ENCODE peak calls at places on chromosomes 7 and 10, in six cellular contexts. I is HepG2, S is K562, E is GM12891, A is H1, U is GM12878. Y is an unnamed sample.

GRCh38 chr7:90412458-90413184 is 9.4 kb downstream of the CLDN12 start:
- DNase-seq in I (peak), U (no peak), A (no peak), S (peak), E (no peak), Y (no peak)

GRCh38 chr10:116120688-116121087 is 152.3 kb downstream of the GFRA1 start:
- DNase-seq in A (peak), I (no peak), E (no peak), S (peak), U (no peak), Y (no peak)

GRCh38 chr10:11437391-11438241 is 173.8 kb downstream of the USP6NL start:
- DNase-seq in U (no peak), E (no peak), S (no peak), A (no peak), I (no peak), Y (no peak)

GRCh38 chr10:93445978-93446720 is 36.0 kb downstream of the MYOF start:
- DNase-seq in E (no peak), U (no peak), S (no peak), I (no peak), A (no peak), Y (no peak)

GRCh38 chr7:17044868-17045267 is 163.1 kb upstream of the AGR3 start:
- DNase-seq in E (no peak), S (no peak), I (no peak), U (no peak), A (no peak), Y (no peak)

GRCh38 chr10:117365612-117366011 is 9.6 kb downstream of the PDZD8 start:
- DNase-seq in A (no peak), U (no peak), S (no peak), E (no peak), I (no peak), Y (no peak)

GRCh38 chr10:127999291-127999690 is 92.4 kb downstream of the PTPRE start:
- DNase-seq in I (no peak), A (no peak), U (no peak), S (no peak), E (no peak), Y (no peak)

GRCh38 chr10:3477683-3478082 is 305.1 kb upstream of the PITRM1 start:
- DNase-seq in E (no peak), A (no peak), S (no peak), I (no peak), U (peak), Y (no peak)

GRCh38 chr7:102728-103127 is 89.6 kb upstream of the FAM20C start:
- DNase-seq in I (no peak), S (no peak), E (no peak), A (no peak), U (no peak), Y (no peak)

GRCh38 chr7:136865236-136865635 is 3.2 kb upstream of the CHRM2 start:
- DNase-seq in S (no peak), U (no peak), A (no peak), E (no peak), I (no peak), Y (no peak)

GRCh38 chr10:35821339-35821911 is 179.3 kb upstream of the FZD8 start:
- DNase-seq in A (no peak), U (peak), I (no peak), S (no peak), E (no peak), Y (no peak)

GRCh38 chr7:32496052-32496813 is 944 bp downstream of the AVL9 start:
- DNase-seq in S (peak), I (no peak), E (no peak), U (no peak), A (no peak), Y (no peak)

GRCh38 chr7:148156248-148156647 is 434.3 kb upstream of the C7orf33 start:
- DNase-seq in E (no peak), I (no peak), A (no peak), U (no peak), S (no peak), Y (no peak)

GRCh38 chr10:6840766-6841165 is 260.7 kb upstream of the PRKCQ start:
- DNase-seq in A (no peak), U (no peak), E (no peak), I (no peak), S (no peak), Y (no peak)

GRCh38 chr7:47326220-47326619 is 255.7 kb downstream of the TNS3 start:
- DNase-seq in E (no peak), I (peak), S (no peak), A (no peak), U (no peak), Y (no peak)

GRCh38 chr7:96321041-96321669 is 743 bp downstream of the SLC25A13 start:
- DNase-seq in I (peak), U (peak), A (no peak), S (peak), E (peak), Y (no peak)

GRCh38 chr7:96320437-96320836 is 1.5 kb downstream of the SLC25A13 start:
- DNase-seq in U (peak), S (no peak), E (peak), I (no peak), A (no peak), Y (peak)

GRCh38 chr7:96322373-96322695 is 436 bp upstream of the SLC25A13 start:
- DNase-seq in U (no peak), E (no peak), I (no peak), A (no peak), S (no peak), Y (no peak)

GRCh38 chr7:96322847-96323461 is 1.1 kb upstream of the SLC25A13 start:
- DNase-seq in I (no peak), U (no peak), E (no peak), A (no peak), S (no peak), Y (no peak)

GRCh38 chr7:96321670-96322372 is at the start of gene SLC25A13:
- DNase-seq in S (peak), U (peak), I (peak), E (peak), A (no peak), Y (peak)
- TF ChIP-seq POLR2A in S (peak), U (peak), I (peak), E (peak), A (peak), Y (peak)

DNA sequence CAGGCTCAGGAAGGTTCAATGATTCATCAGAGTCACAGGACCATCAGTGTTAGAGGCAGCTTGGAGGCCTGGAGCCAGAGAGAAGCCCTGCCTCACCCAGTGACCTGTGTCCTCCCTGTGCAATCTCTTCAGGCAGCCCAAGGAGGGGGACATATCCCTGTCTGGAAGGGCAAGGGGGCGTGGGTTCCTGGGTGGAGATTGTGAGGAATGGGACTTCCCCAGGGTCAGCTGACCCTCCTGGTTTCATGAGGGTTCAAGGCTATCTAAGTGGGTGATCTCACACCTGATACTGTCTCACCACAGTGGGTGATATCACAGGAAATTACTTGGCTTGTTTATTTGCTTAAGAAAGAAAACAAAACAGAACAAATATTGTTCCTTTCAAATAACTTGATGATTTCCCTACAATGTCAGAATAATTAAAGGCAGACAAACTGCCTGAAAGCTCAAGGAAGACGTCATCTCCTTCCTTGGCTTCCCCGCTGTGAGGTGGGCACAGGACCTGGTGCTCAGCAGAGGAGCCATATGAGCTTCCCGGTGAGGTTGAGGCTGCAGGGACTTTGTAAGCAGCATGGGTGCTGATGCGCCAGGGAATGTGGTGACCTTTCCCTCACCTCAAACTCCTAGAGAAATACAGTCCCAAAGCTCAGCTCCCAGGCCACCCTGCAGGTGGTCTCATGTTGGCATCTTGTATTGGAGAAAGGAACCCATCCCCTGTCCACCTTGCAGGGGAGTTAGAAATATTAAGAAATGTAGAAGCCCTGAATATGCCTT is 763.2 kb downstream of the GRID1 start:
- DNase-seq in E (no peak), I (no peak), S (no peak), U (no peak), A (no peak), Y (no peak)
- TF ChIP-seq TAF1 in E (no peak), I (no peak), S (no peak), U (no peak), A (no peak), Y (no peak)

GRCh38 chr10:130425881-130426435 is 289.8 kb downstream of the GLRX3 start:
- DNase-seq in A (no peak), U (no peak), I (no peak), S (no peak), E (no peak), Y (no peak)
- TF ChIP-seq POLR2A in A (no peak), U (no peak), I (no peak), S (no peak), E (no peak), Y (no peak)

DNA sequence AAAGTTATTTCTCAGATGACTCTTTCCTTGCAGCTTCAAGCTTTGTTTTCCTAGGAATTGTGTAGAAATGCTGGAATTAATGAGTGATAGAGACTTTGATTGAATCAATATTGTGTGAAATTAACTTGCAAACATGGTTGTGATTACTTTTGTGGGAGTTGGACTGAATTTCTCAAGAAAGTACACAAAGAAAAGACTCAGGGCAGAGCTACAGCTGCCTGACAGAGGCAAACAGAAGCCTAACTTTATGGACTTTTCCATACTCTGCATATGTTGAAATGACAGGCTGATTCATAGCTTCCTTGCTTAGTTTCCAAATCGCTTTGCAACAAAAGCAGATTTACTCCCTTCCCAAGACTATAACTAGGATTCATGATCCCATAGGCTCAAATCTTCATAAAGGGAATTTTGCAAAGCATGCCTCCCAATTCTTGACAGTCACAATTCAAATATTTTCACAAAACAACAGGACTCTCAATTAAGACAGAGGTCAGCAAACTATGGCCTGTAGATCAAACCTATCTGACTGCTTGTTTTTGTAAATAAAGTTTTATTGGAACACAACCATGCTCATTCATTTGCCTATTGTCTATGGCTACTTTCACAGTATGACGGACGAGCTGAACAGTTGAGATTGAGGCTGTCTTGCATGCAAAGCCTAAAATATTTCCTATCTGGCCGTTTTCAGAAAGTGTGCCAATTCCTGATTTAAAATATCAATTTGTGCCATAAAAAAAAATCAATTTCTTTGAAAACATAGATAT is 27.5 kb downstream of the NRP1 start:
- DNase-seq in A (no peak), E (no peak), S (no peak), I (peak), U (no peak), Y (no peak)
- TF ChIP-seq TAF1 in A (no peak), E (no peak), S (no peak), I (no peak), U (no peak), Y (no peak)

DNA sequence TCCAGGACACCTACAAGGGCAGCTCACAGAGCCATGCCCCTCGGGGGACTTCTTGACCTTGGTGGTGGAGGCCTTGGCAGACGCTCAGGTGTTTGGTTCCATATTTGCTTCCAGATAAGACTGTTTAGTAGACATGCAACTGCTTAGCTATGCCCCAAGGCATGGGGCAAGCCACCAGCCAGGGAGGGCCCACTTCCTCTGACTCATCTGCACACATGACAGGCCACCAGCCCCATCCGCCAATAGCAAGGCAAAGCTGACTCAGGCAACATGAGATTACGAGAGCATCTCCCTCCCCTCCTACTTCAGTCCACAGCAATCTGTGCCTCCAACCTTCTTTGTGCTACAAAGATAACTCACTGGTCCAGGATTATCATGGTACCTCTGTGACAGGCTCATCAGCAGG is 54.9 kb downstream of the KCNMA1 start:
- DNase-seq in E (no peak), I (no peak), S (peak), A (no peak), U (no peak), Y (no peak)
- TF ChIP-seq POLR2A in E (no peak), I (no peak), S (no peak), A (no peak), U (no peak), Y (no peak)

DNA sequence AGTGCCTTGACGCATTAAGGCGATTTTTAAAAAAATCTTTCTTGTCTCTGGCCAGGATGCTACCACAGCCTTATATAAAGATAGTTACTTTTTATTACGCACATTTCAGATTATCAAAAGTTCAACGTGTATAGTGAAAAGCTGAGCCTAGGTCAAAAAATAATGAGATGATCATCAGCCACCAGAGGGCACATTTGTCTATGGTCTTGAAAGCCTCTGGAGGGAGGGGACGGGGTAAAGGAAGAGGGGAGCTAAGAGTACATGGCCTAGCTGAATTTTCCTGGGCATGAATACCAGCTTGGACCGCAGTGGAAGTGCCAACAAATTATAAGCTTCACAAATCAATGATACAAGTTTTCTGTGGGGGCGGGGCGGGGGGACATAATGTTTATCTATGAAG is 285.9 kb upstream of the SMIM30 start:
- DNase-seq in U (no peak), A (peak), E (no peak), S (peak), I (peak), Y (no peak)
- TF ChIP-seq TAF1 in U (no peak), A (no peak), E (no peak), S (no peak), I (no peak), Y (no peak)

DNA sequence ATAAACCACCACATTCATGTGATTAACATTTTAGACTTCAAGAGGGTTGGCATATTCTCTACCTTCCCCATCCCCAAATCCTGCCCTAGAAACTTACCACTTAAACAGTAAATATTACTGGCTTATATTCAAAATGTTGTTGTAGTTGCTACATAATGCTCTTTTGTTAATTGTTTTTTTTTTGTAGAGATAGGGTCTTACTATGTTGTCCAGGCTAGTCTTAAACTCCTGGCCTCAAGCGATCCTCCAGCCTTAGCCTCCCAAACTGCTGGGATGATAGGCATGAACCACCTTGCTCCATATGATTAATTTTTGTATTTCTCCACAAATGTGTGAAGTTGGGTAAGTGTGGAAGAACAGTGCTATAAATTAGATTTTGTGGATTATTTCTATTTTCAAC is 6.5 kb downstream of the PDK4 start:
- DNase-seq in U (no peak), A (no peak), S (no peak), E (no peak), I (no peak), Y (no peak)
- TF ChIP-seq POLR2A in U (no peak), A (no peak), S (no peak), E (no peak), I (no peak), Y (no peak)

GRCh38 chr7:139619367-139619657 is 95.8 kb downstream of the CLEC2L start:
- DNase-seq in I (no peak), A (no peak), U (no peak), S (no peak), E (no peak), Y (no peak)
- TF ChIP-seq TAF1 in I (no peak), A (no peak), U (no peak), S (no peak), E (no peak), Y (no peak)

DNA sequence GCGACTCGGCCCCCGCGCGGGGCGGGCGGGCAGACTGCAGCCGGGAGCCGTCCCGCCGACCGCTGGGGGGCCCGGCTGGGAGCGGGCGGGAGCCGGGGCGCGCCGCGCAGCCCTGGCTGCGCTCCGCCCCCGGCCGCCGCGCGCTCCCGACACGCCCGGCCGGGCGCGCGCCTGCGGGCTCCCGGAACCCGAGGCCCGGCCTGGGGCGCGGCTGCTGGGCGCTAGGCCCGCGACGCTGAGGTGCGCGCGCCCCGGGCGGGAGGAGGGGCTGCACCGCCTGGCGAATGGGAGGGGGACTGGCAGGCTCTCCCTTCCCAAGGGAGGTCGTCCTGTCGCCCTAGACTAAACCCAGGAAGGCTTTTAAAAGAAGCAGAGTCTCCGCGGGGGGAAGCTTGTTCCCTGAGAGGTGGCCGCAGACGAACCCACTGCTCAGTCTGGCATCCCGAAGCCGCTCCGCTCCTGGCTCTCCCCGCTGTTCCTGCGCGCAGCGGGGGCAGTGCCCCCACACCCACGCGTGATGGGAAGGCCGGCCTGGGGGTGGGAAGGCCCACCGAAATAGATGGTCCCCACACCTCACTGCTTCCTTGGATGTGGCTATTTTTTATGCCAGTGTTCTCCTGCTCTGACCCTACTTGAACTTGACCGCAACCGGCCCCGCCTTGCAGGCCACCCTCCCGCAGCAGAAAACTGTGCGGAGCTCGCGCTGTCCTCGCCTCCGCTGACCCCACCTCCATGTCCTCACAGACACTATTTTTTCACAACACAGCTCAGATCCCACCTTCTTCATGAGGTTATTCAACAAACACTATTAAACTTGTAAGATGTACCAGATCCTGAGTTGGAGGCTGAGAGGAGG is at the start of gene VOPP1:
- DNase-seq in E (peak), U (no peak), S (peak), I (peak), A (no peak), Y (peak)
- TF ChIP-seq POLR2A in E (no peak), U (peak), S (peak), I (no peak), A (no peak), Y (no peak)